ENCODE peak calls at places on chromosomes 12 and 14, in five cellular contexts. K is HepG2; Y is AG20443; R is NCI-H446; S is stimulated activated effector memory CD8-positive, alpha-beta T cell treated with anti-CD3 and anti-CD28 coated beads, Interleukin-12 subunit alpha, Interleukin-12 subunit beta, amount 100 ng/mL, for 72 hours. L is an unnamed sample.

GRCh38 chr14:78253986-78254385 is 83.8 kb downstream of the NRXN3 start:
- DNase-seq in Y (no peak), S (no peak), R (no peak), K (no peak), L (peak)

GRCh38 chr12:68100241-68100640 is 59.3 kb downstream of the IFNG start:
- DNase-seq in R (no peak), S (no peak), Y (no peak), K (no peak), L (no peak)

GRCh38 chr12:23640754-23641153 is 308.7 kb downstream of the SOX5 start:
- DNase-seq in Y (no peak), R (no peak), S (no peak), K (no peak), L (no peak)

GRCh38 chr12:119025786-119026185 is 44.4 kb downstream of the SRRM4 start:
- DNase-seq in S (no peak), R (no peak), K (no peak), Y (no peak), L (no peak)

GRCh38 chr12:27969901-27970390 is 2.6 kb downstream of the PTHLH start:
- DNase-seq in S (peak), K (peak), R (no peak), Y (peak), L (peak)

GRCh38 chr12:3222306-3222705 is 145.1 kb downstream of the TSPAN9 start:
- DNase-seq in K (no peak), R (no peak), Y (no peak), S (no peak), L (no peak)

GRCh38 chr12:12620730-12621315 is 9.1 kb downstream of the CREBL2 start:
- DNase-seq in K (no peak), R (peak), S (no peak), Y (no peak), L (no peak)

GRCh38 chr12:31478898-31479297 is 112.0 kb downstream of the DENND5B start:
- DNase-seq in K (no peak), S (no peak), R (no peak), Y (no peak), L (no peak)

GRCh38 chr12:10361084-10361483 is 28.8 kb downstream of the KLRK1 start:
- DNase-seq in Y (no peak), S (no peak), R (no peak), K (no peak), L (no peak)

GRCh38 chr12:128810182-128811127 is 13.3 kb downstream of the SLC15A4 start:
- DNase-seq in S (no peak), K (no peak), Y (peak), R (no peak), L (no peak)

L was measured in kidney tubule cell.